ENCODE peak calls at places on chromosomes 11 and 22, in nine cellular contexts. R, L, I, P, X, N, U, H and J are unnamed samples.

GRCh38 chr22:40855104-40855959 is 1.1 kb downstream of the ST13 start:
- DNase-seq in R (no peak), U (no peak), H (no peak), L (no peak), I (no peak), X (no peak), N (no peak), P (no peak), J (no peak)

GRCh38 chr11:93054881-93055280 is 85.4 kb downstream of the MTNR1B start:
- DNase-seq in N (no peak), I (no peak), L (no peak), H (no peak), P (no peak), R (no peak), X (no peak), U (peak; percentile 16), J (no peak)

GRCh38 chr11:6545917-6546605 is 49.0 kb downstream of the DNHD1 start:
- DNase-seq in N (no peak), P (no peak), H (no peak), R (no peak), I (no peak), L (no peak), X (no peak), U (no peak), J (no peak)

GRCh38 chr11:87260811-87261210 is 223.1 kb downstream of the TMEM135 start:
- DNase-seq in N (no peak), L (no peak), R (no peak), X (no peak), H (no peak), U (no peak), P (no peak), I (no peak), J (no peak)

GRCh38 chr22:38963872-38964271 is 6.5 kb downstream of the APOBEC3A start:
- DNase-seq in I (peak; percentile 57), X (no peak), N (no peak), U (no peak), L (no peak), H (no peak), R (no peak), P (no peak), J (peak; percentile 91)

GRCh38 chr11:113176561-113176960 is 137.8 kb upstream of the TTC12 start:
- DNase-seq in P (no peak), H (no peak), U (no peak), X (no peak), R (no peak), N (no peak), I (no peak), L (no peak), J (no peak)

GRCh38 chr11:26073646-26074045 is 258.3 kb upstream of the ANO3 start:
- DNase-seq in N (no peak), R (no peak), P (no peak), I (no peak), X (no peak), U (no peak), H (no peak), L (no peak), J (no peak)

GRCh38 chr11:68929706-68930605 is 26.3 kb downstream of the IGHMBP2 start:
- DNase-seq in L (no peak), H (no peak), X (no peak), R (no peak), U (no peak), I (peak; percentile 41), N (no peak), P (no peak), J (no peak)

GRCh38 chr22:21044931-21045584 is 688 bp upstream of the LRRC74B start:
- DNase-seq in U (peak; percentile 65), R (peak; percentile 18), L (no peak), X (no peak), N (peak; percentile 78), H (no peak), I (peak; percentile 69), P (no peak), J (no peak)

GRCh38 chr11:119205574-119206511 is at the start of gene CBL:
- DNase-seq in H (peak; percentile 95), P (peak; percentile 99), N (peak; percentile 96), I (peak; percentile 97), U (peak; percentile 93), L (peak; percentile 96), R (peak; percentile 83), X (peak; percentile 97), J (peak; percentile 98)

GRCh38 chr11:128421577-128421976 is 165.8 kb downstream of the ETS1 start:
- DNase-seq in I (no peak), X (no peak), N (no peak), L (no peak), R (no peak), U (no peak), H (no peak), P (no peak), J (no peak)

GRCh38 chr11:115083129-115083823 is 404.9 kb downstream of the NXPE2 start:
- DNase-seq in I (no peak), X (no peak), U (no peak), L (no peak), P (no peak), N (no peak), H (no peak), R (no peak), J (no peak)

GRCh38 chr11:74925281-74925680 is 23.6 kb downstream of the XRRA1 start:
- DNase-seq in U (no peak), H (no peak), P (no peak), L (no peak), R (no peak), N (no peak), I (no peak), X (no peak), J (no peak)

GRCh38 chr22:44037519-44038370 is 13.6 kb downstream of the PARVB start:
- DNase-seq in U (no peak), N (peak; percentile 68), I (no peak), X (no peak), P (no peak), R (no peak), L (no peak), H (no peak), J (no peak)

GRCh38 chr11:110147965-110148709 is 54.9 kb downstream of the ZC3H12C start:
- DNase-seq in N (no peak), I (no peak), L (no peak), X (no peak), R (no peak), U (no peak), P (no peak), H (no peak), J (no peak)

GRCh38 chr11:8584096-8584495 is 9.9 kb downstream of the STK33 start:
- DNase-seq in L (no peak), X (no peak), N (no peak), R (no peak), U (no peak), I (no peak), H (no peak), P (no peak), J (no peak)

GRCh38 chr11:86934263-86934932 is 20.8 kb downstream of the FZD4 start:
- DNase-seq in N (no peak), U (no peak), L (no peak), P (no peak), I (no peak), X (no peak), R (no peak), H (no peak), J (no peak)

GRCh38 chr11:125494987-125495725 is 909 bp downstream of the FEZ1 start:
- DNase-seq in U (peak; percentile 45), R (no peak), X (peak; percentile 61), N (peak; percentile 68), H (no peak), P (no peak), L (peak; percentile 59), I (peak; percentile 76), J (peak; percentile 12)

GRCh38 chr11:36376888-36377758 is 81.0 kb downstream of the PRR5L start:
- DNase-seq in I (peak; percentile 84), R (peak; percentile 47), X (no peak), P (peak; percentile 32), N (peak; percentile 71), U (peak; percentile 27), H (peak; percentile 31), L (peak; percentile 43), J (peak; percentile 73)

GRCh38 chr11:112583246-112583893 is 322.7 kb upstream of the PLET1 start:
- DNase-seq in X (peak; percentile 57), P (no peak), I (no peak), R (no peak), N (no peak), L (no peak), H (no peak), U (no peak), J (no peak)

GRCh38 chr11:36361901-36362391 is 65.9 kb downstream of the PRR5L start:
- DNase-seq in I (peak; percentile 71), N (peak; percentile 76), L (no peak), P (no peak), U (no peak), X (no peak), H (no peak), R (no peak), J (no peak)

GRCh38 chr11:19658344-19658743 is 54.3 kb upstream of the NAV2 start:
- DNase-seq in X (no peak), R (no peak), L (no peak), U (no peak), P (no peak), I (no peak), H (no peak), N (no peak), J (no peak)

GRCh38 chr11:134597452-134597851 is 185.4 kb upstream of the B3GAT1 start:
- DNase-seq in U (no peak), L (no peak), H (no peak), I (no peak), R (no peak), P (no peak), N (peak; percentile 48), X (no peak), J (no peak)

GRCh38 chr11:20057055-20057943 is 103.0 kb downstream of the DBX1 start:
- DNase-seq in X (no peak), H (no peak), I (no peak), N (no peak), U (no peak), R (no peak), P (no peak), L (no peak), J (no peak)

GRCh38 chr11:95363710-95364109 is 132.7 kb upstream of the SESN3 start:
- DNase-seq in X (no peak), U (no peak), L (peak; percentile 14), H (no peak), R (no peak), I (no peak), P (no peak), N (no peak), J (no peak)

GRCh38 chr11:125117429-125117828 is 6.0 kb upstream of the TMEM218 start:
- DNase-seq in P (no peak), U (no peak), L (no peak), I (no peak), R (no peak), H (no peak), N (no peak), X (no peak), J (no peak)

GRCh38 chr11:109849946-109850345 is 243.2 kb upstream of the ZC3H12C start:
- DNase-seq in I (no peak), R (no peak), L (no peak), N (no peak), X (no peak), U (no peak), H (no peak), P (no peak), J (no peak)

GRCh38 chr11:126186031-126186698 is 25.3 kb downstream of the RPUSD4 start:
- DNase-seq in X (no peak), R (no peak), N (peak; percentile 72), U (no peak), H (no peak), L (no peak), P (no peak), I (no peak), J (no peak)

GRCh38 chr22:18954333-18954732 is 18.2 kb upstream of the PRODH start:
- DNase-seq in R (peak; percentile 46), P (peak; percentile 41), N (peak; percentile 74), X (peak; percentile 84), U (peak; percentile 74), L (peak; percentile 79), I (peak; percentile 90), H (peak; percentile 31), J (no peak)

GRCh38 chr11:26993965-26994446 is at the start of gene FIBIN:
- DNase-seq in R (no peak), P (no peak), I (peak; percentile 79), L (peak; percentile 74), X (no peak), H (no peak), U (no peak), N (peak; percentile 77), J (no peak)

GRCh38 chr11:134556186-134556585 is 144.1 kb upstream of the B3GAT1 start:
- DNase-seq in P (no peak), X (no peak), N (no peak), H (no peak), U (no peak), L (no peak), R (no peak), I (no peak), J (no peak)